ENCODE peak calls at places on chromosome 11, in five cellular contexts. Q, Z, X, J and S are unnamed samples.

GRCh38 chr11:28139848-28140415 is 31.7 kb downstream of the METTL15 start:
- DNase-seq in Q (no peak), J (no peak), X (no peak), Z (no peak), S (no peak)

GRCh38 chr11:104094576-104094975 is 58.1 kb downstream of the DDI1 start:
- DNase-seq in Q (no peak), X (no peak), J (no peak), Z (no peak), S (no peak)

GRCh38 chr11:31254411-31254810 is 115.1 kb downstream of the DCDC1 start:
- DNase-seq in Z (no peak), Q (no peak), J (no peak), X (no peak), S (no peak)

GRCh38 chr11:75152651-75153553 is 2.0 kb downstream of the SLCO2B1 start:
- DNase-seq in Z (peak; percentile 39), X (no peak), J (no peak), Q (no peak), S (no peak)

GRCh38 chr11:106202935-106203620 is 125.6 kb downstream of the AASDHPPT start:
- DNase-seq in Z (no peak), X (no peak), Q (no peak), J (no peak), S (no peak)

GRCh38 chr11:29119691-29120328 is 897.0 kb downstream of the KCNA4 start:
- DNase-seq in J (no peak), Z (no peak), X (no peak), Q (no peak), S (no peak)

GRCh38 chr11:30960387-30960992 is 374.3 kb upstream of the MPPED2 start:
- DNase-seq in Z (no peak), J (no peak), Q (peak; percentile 66), X (no peak), S (peak; percentile 36)

GRCh38 chr11:2991477-2992233 is 474 bp downstream of the NAP1L4 start:
- DNase-seq in Q (no peak), J (no peak), Z (no peak), X (no peak), S (peak; percentile 58)

GRCh38 chr11:68993546-68993945 is 12.8 kb upstream of the MRGPRD start:
- DNase-seq in J (no peak), X (no peak), Q (no peak), Z (peak; percentile 5), S (no peak)